ENCODE peak calls at places on chromosomes 6 and 20, in six cellular contexts. M is SK-N-SH, K is IMR-90, Z is A549, H is K562, F is HepG2. R is an unnamed sample.

GRCh38 chr20:21522479-21523397 is 8.9 kb upstream of the NKX2-2 start:
- DNase-seq in M (peak), K (no peak), Z (no peak), H (no peak), F (no peak), R (peak)

GRCh38 chr20:2006452-2007381 is 12.9 kb upstream of the PDYN start:
- DNase-seq in M (peak), K (peak), Z (no peak), H (peak), F (peak), R (peak)

GRCh38 chr20:15637971-15638754 is 935.1 kb downstream of the KIF16B start:
- DNase-seq in M (no peak), K (no peak), Z (no peak), H (no peak), F (no peak), R (peak)

GRCh38 chr6:84426002-84426705 is 198.7 kb upstream of the CEP162 start:
- DNase-seq in M (peak), K (no peak), Z (no peak), H (no peak), F (no peak), R (no peak)

GRCh38 chr20:53981130-53981529 is 89.3 kb downstream of the BCAS1 start:
- DNase-seq in M (no peak), K (no peak), Z (no peak), H (no peak), F (no peak), R (no peak)

GRCh38 chr20:17896247-17896723 is 72.3 kb downstream of the SNX5 start:
- DNase-seq in M (no peak), K (no peak), Z (no peak), H (no peak), F (no peak), R (no peak)

GRCh38 chr20:4782373-4782772 is 60.7 kb downstream of the PRND start:
- DNase-seq in M (no peak), K (no peak), Z (no peak), H (no peak), F (no peak), R (no peak)

GRCh38 chr6:119218548-119218947 is 131.0 kb downstream of the MAN1A1 start:
- DNase-seq in M (no peak), K (no peak), Z (no peak), H (no peak), F (no peak), R (no peak)

GRCh38 chr6:28537509-28538140 is 11.9 kb downstream of the GPX5 start:
- DNase-seq in M (no peak), K (peak), Z (no peak), H (no peak), F (no peak), R (peak)

GRCh38 chr6:16184129-16184528 is 54.3 kb upstream of the GMPR start:
- DNase-seq in M (no peak), K (peak), Z (peak), H (peak), F (peak), R (no peak)

GRCh38 chr6:85404497-85405174 is 45.2 kb upstream of the NT5E start:
- DNase-seq in M (no peak), K (peak), Z (peak), H (no peak), F (peak), R (no peak)

DNA sequence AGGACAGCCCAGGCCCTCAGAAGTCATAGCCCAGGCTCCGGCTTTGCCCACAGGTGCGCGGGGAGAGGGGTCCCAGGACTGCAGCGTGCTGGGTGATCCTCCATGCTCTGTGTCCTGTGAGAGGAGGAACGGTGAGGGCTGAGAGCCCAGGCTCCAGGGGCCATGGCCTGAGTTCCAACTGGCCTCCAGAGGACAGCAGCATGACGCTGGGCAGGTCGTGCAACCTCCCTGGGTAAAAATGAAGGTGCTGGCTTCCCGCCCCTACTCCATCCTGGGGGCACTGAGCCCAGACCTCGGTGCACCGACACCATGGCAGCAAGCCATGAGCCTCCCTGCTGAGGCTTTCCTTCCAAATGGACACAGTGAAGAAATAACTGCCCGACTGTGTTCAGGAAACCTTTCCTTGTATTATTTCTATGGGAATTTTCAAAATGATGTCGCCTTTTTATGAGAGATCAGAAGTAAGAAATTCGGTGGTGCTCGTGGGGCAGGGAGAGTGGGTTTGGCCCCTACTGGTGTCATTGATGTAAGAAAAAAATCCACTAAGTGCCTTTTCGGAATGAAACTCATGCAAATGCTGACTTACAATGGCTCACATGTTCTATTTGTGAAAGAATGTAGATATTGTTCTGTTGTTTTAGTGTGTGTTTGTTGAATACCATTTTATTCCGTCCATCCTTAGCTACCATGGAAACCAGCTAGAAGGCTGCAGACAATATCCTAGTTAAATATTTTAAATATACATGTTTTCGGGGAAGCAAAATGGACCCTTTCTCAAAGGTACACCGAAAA is 305.2 kb downstream of the TAF4 start:
- DNase-seq in M (no peak), K (no peak), Z (no peak), H (no peak), F (no peak), R (no peak)
- TF ChIP-seq RFX5 in M (no peak), K (no peak), Z (no peak), H (no peak), F (no peak), R (no peak)

DNA sequence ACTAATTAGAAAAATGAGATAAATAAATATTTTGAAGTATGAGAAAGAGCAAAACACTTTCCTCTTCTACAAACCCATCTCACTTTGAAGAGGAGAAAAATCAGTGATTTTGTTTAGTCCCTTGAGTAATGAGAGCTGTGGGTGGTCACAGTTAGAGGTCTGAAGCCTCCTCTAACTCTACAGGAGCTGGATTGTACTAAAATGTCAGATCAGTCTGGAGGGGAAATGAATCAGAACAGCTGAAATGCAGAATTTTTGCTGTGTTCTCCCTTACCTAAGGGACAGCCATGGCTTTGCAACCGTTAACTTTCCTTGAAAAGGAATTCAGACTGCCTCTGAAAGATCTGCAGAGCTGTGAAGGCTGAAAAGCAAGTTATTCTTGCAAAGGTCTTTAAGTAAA is 11.4 kb upstream of the RFPL4B start:
- DNase-seq in M (no peak), K (no peak), Z (no peak), H (no peak), F (no peak), R (no peak)
- TF ChIP-seq RFX5 in M (no peak), K (no peak), Z (no peak), H (no peak), F (no peak), R (no peak)

GRCh38 chr20:10323729-10324128 is 105.1 kb downstream of the SNAP25 start:
- DNase-seq in M (no peak), K (no peak), Z (no peak), H (no peak), F (no peak), R (no peak)

GRCh38 chr20:10324198-10324836 is 105.7 kb downstream of the SNAP25 start:
- DNase-seq in M (no peak), K (no peak), Z (no peak), H (no peak), F (no peak), R (no peak)

GRCh38 chr20:10332656-10333421 is 101.2 kb downstream of the MKKS start:
- DNase-seq in M (no peak), K (peak), Z (no peak), H (no peak), F (no peak), R (no peak)

GRCh38 chr20:10329387-10330005 is 104.5 kb downstream of the MKKS start:
- DNase-seq in M (no peak), K (no peak), Z (no peak), H (no peak), F (no peak), R (no peak)

DNA sequence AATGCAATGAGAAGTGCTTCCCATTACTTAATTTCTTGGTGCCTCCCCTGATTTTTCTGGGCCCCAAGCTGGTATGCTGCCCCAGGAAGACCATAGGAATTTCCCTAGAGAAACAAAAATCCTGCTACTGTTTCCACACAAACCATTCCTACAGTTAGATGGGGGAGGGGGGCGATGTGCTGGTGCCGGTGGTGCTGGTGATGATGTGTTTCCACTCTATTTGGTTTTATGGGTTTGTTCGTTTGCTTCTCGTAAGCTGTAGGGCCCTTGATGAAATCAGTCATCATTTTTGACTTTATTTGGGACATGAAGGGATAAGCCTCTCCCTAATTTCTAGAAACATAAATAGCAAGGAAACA is 105.1 kb downstream of the MKKS start:
- DNase-seq in M (no peak), K (no peak), Z (no peak), H (no peak), F (no peak), R (no peak)
- TF ChIP-seq RFX5 in M (no peak), K (no peak), Z (no peak), H (no peak), F (no peak), R (no peak)

DNA sequence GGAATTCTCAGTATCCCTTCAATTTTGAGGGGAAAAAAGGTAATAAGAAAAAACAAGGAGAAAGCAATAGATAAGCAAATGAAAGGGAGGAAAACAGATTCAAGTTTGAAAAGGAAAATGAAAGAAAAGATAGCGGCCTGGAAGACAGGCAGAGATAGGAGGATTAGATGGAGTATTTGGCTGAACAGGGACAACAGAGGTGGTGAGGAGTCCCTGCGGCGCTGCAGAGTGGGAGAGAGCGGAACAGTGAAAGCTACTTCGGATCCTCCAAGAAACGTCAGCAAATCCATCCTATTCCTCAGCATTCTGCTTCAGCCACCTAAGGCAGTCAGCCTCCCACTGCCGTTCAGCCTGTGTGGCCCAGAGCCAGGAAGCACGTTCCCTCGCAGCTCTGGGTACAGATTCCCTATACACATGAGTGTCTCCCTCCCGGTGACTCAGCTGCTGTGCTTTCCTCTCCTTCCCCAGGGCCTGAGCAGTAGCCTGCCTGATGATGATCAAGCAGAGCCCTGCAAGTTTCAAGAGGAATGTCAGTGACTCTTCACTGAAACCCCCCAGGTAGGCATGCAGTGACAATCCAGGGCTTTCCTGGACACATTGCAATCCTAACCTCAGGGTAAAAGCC is 43.4 kb upstream of the CDYL start:
- DNase-seq in M (peak), K (peak), Z (peak), H (peak), F (peak), R (peak)
- TF ChIP-seq RFX5 in M (no peak), K (no peak), Z (no peak), H (no peak), F (no peak), R (no peak)

DNA sequence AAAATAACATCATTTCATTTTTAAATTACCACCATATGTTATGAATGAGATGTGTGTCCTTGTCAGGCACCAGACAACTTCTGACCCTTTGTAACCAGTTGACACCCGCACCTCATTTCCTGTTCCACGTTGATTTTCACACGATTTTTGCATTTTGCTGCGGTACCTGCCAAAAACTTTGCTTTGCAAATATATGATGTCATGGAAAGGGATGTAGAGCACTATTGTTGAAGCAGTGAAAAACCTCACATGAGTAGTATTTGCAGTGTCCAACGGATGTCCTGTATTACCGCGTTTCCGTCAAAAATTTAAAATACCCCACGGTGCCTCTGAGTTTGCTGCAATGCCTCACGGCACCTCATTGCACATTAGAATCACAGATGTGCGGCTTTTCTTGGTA is 115.6 kb downstream of the MTHFD1L start:
- DNase-seq in M (no peak), K (no peak), Z (no peak), H (no peak), F (no peak), R (no peak)
- TF ChIP-seq RFX5 in M (no peak), K (no peak), Z (no peak), H (no peak), F (no peak), R (no peak)

GRCh38 chr20:14055127-14055742 is 59.9 kb downstream of the MACROD2 start:
- DNase-seq in M (peak), K (peak), Z (peak), H (peak), F (peak), R (no peak)
- TF ChIP-seq RFX5 in M (no peak), K (no peak), Z (no peak), H (no peak), F (no peak), R (no peak)

DNA sequence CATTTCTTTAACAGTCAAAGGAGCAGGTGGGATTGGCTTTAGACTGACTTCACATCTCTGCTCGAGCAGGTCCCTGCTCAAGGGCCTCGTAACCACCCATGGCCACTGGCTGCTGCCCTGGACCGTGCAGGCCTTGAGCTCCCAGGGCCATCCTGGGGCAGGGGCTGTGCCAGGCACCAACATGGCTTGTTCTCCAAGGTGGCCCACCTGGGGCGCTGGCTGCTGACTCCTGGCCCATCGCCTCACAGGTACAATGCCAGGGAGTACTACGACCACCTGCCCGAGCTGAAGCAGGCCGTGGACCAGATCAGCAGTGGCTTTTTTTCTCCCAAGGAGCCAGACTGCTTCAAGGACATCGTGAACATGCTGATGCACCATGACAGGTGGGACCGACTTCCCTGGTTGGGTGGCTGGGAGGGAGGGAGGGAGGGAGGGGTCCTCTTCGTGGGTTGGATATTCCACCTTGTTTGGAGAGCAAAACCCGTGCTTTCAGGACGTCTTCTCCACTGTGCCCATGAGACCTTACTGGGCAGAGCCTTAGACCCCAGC is 46.1 kb downstream of the PYGB start:
- DNase-seq in M (no peak), K (no peak), Z (no peak), H (no peak), F (no peak), R (no peak)
- TF ChIP-seq RFX5 in M (no peak), K (no peak), Z (no peak), H (no peak), F (no peak), R (no peak)

GRCh38 chr6:158654498-158654897 is 4.6 kb downstream of the SYTL3 start:
- DNase-seq in M (peak), K (peak), Z (no peak), H (no peak), F (peak), R (no peak)
- TF ChIP-seq RFX5 in M (no peak), K (no peak), Z (no peak), H (no peak), F (no peak), R (no peak)